ENCODE peak calls at places on chromosomes 2 and 18, in ten cellular contexts. Q is GM12865, T is hepatocyte, V is AG09319, M is lower lobe of right lung, S is astrocyte, G is thyroid gland, X is GM13977, D is MCF 10A, L is endothelial cell. N is an unnamed sample.

GRCh38 chr2:149331023-149331400 is 625 bp downstream of the LYPD6 start:
- DNase-seq in Q (no peak), T (peak; percentile 27), V (no peak), M (no peak), S (peak; percentile 0), G (no peak), X (no peak), D (no peak), L (no peak), N (no peak)

GRCh38 chr2:3246928-3247714 is 130.5 kb downstream of the EIPR1 start:
- DNase-seq in Q (no peak), T (peak; percentile 4), V (no peak), M (no peak), S (no peak), G (no peak), X (no peak), D (no peak), L (no peak), N (no peak)

GRCh38 chr18:59902993-59903610 is 3.3 kb downstream of the PMAIP1 start:
- DNase-seq in Q (peak; percentile 24), T (no peak), V (no peak), M (no peak), S (no peak), G (no peak), X (no peak), D (no peak), L (no peak), N (no peak)

GRCh38 chr2:195520671-195521155 is 136.3 kb upstream of the SLC39A10 start:
- DNase-seq in Q (no peak), T (peak; percentile 41), V (peak; percentile 29), M (no peak), S (peak; percentile 97), G (no peak), X (no peak), D (peak; percentile 64), L (no peak), N (peak; percentile 94)

GRCh38 chr18:6203791-6204190 is 210.9 kb downstream of the L3MBTL4 start:
- DNase-seq in Q (no peak), T (no peak), V (no peak), M (no peak), S (no peak), G (peak; percentile 58), X (no peak), D (no peak), L (no peak), N (no peak)

GRCh38 chr2:197286805-197287595 is 23.6 kb downstream of the ANKRD44 start:
- DNase-seq in Q (peak; percentile 80), T (peak; percentile 64), V (peak; percentile 54), M (no peak), S (peak; percentile 93), G (peak; percentile 55), X (peak; percentile 55), D (peak; percentile 85), L (no peak), N (peak; percentile 92)

GRCh38 chr2:149587220-149587949 is at the start of gene MMADHC:
- DNase-seq in Q (peak; percentile 98), T (peak; percentile 98), V (peak; percentile 91), M (peak; percentile 97), S (peak; percentile 92), G (peak; percentile 97), X (peak; percentile 77), D (peak; percentile 95), L (peak; percentile 90), N (peak; percentile 94)

GRCh38 chr2:128303911-128304310 is 14.8 kb downstream of the HS6ST1 start:
- DNase-seq in Q (no peak), T (no peak), V (no peak), M (no peak), S (no peak), G (no peak), X (no peak), D (no peak), L (no peak), N (no peak)

GRCh38 chr18:45222200-45222599 is 393.1 kb upstream of the SLC14A2 start:
- DNase-seq in Q (no peak), T (no peak), V (no peak), M (no peak), S (peak; percentile 14), G (no peak), X (no peak), D (no peak), L (no peak), N (no peak)

GRCh38 chr18:78973357-78974083 is 6.1 kb upstream of the SALL3 start:
- DNase-seq in Q (no peak), T (no peak), V (no peak), M (no peak), S (no peak), G (no peak), X (no peak), D (no peak), L (no peak), N (no peak)

GRCh38 chr2:73984922-73985317 is 210 bp downstream of the TET3 start:
- DNase-seq in Q (no peak), T (peak; percentile 78), V (no peak), M (peak; percentile 74), S (no peak), G (peak; percentile 65), X (peak; percentile 74), D (no peak), L (peak; percentile 56), N (no peak)

GRCh38 chr2:173990970-173991819 is 26.0 kb upstream of the SP3 start:
- DNase-seq in Q (peak; percentile 85), T (peak; percentile 67), V (peak; percentile 63), M (no peak), S (no peak), G (peak; percentile 89), X (no peak), D (peak; percentile 75), L (no peak), N (peak; percentile 41)

GRCh38 chr18:13308369-13308768 is 89.8 kb downstream of the LDLRAD4 start:
- DNase-seq in Q (no peak), T (no peak), V (no peak), M (no peak), S (no peak), G (no peak), X (no peak), D (no peak), L (no peak), N (no peak)

GRCh38 chr2:237601453-237602116 is 11.1 kb upstream of the RAB17 start:
- DNase-seq in Q (no peak), T (peak; percentile 56), V (no peak), M (no peak), S (no peak), G (no peak), X (no peak), D (no peak), L (no peak), N (no peak)

GRCh38 chr2:232485333-232485756 is 2.3 kb downstream of the ECEL1 start:
- DNase-seq in Q (no peak), T (no peak), V (no peak), M (peak; percentile 23), S (no peak), G (no peak), X (no peak), D (no peak), L (no peak), N (no peak)

GRCh38 chr2:135875491-135876065 is 665 bp downstream of the MCM6 start:
- DNase-seq in Q (peak; percentile 77), T (peak; percentile 69), V (peak; percentile 12), M (peak; percentile 77), S (peak; percentile 46), G (peak; percentile 64), X (peak; percentile 75), D (peak; percentile 53), L (peak; percentile 38), N (peak; percentile 49)

GRCh38 chr2:135874966-135875365 is 1.3 kb downstream of the MCM6 start:
- DNase-seq in Q (no peak), T (no peak), V (no peak), M (no peak), S (no peak), G (no peak), X (no peak), D (no peak), L (no peak), N (no peak)

GRCh38 chr2:135870571-135870970 is 5.7 kb downstream of the MCM6 start:
- DNase-seq in Q (peak; percentile 28), T (no peak), V (no peak), M (no peak), S (no peak), G (no peak), X (peak; percentile 24), D (no peak), L (no peak), N (no peak)

GRCh38 chr2:135876066-135876711 is at the start of gene MCM6:
- DNase-seq in Q (peak; percentile 100), T (peak; percentile 99), V (peak; percentile 97), M (peak; percentile 98), S (peak; percentile 96), G (peak; percentile 97), X (peak; percentile 97), D (peak; percentile 99), L (peak; percentile 95), N (peak; percentile 99)
- TF ChIP-seq CTCF in Q (no peak), T (no peak), V (no peak), M (peak; percentile 26), S (no peak), G (no peak), X (no peak), D (no peak), L (no peak), N (peak; percentile 33)

GRCh38 chr2:229627728-229628127 is 86.6 kb downstream of the DNER start:
- DNase-seq in Q (no peak), T (no peak), V (no peak), M (no peak), S (no peak), G (no peak), X (no peak), D (peak; percentile 27), L (no peak), N (no peak)

GRCh38 chr2:229634574-229635185 is 79.7 kb downstream of the DNER start:
- DNase-seq in Q (no peak), T (no peak), V (no peak), M (no peak), S (no peak), G (no peak), X (no peak), D (no peak), L (no peak), N (no peak)

GRCh38 chr2:229633546-229633945 is 80.8 kb downstream of the DNER start:
- DNase-seq in Q (no peak), T (no peak), V (no peak), M (no peak), S (no peak), G (no peak), X (no peak), D (no peak), L (no peak), N (no peak)

GRCh38 chr2:229629039-229629438 is 85.3 kb downstream of the DNER start:
- DNase-seq in Q (no peak), T (no peak), V (no peak), M (no peak), S (no peak), G (no peak), X (no peak), D (no peak), L (no peak), N (no peak)
- TF ChIP-seq CTCF in Q (no peak), T (no peak), V (no peak), M (no peak), S (no peak), G (no peak), X (no peak), D (no peak), L (no peak), N (no peak)

GRCh38 chr2:240640939-240641338 is 15.7 kb downstream of the GPR35 start:
- DNase-seq in Q (no peak), T (peak; percentile 76), V (no peak), M (no peak), S (no peak), G (peak; percentile 29), X (no peak), D (no peak), L (no peak), N (no peak)
- TF ChIP-seq CTCF in Q (peak; percentile 10), T (peak; percentile 53), V (peak; percentile 32), M (peak; percentile 37), S (no peak), G (no peak), X (peak; percentile 18), D (no peak), L (no peak), N (peak; percentile 39)

GRCh38 chr2:241217320-241218031 is 29.0 kb downstream of the ANO7 start:
- DNase-seq in Q (peak; percentile 79), T (peak; percentile 86), V (no peak), M (peak; percentile 83), S (peak; percentile 66), G (peak; percentile 88), X (peak; percentile 91), D (no peak), L (peak; percentile 66), N (peak; percentile 43)
- TF ChIP-seq CTCF in Q (no peak), T (peak; percentile 6), V (no peak), M (no peak), S (no peak), G (no peak), X (no peak), D (no peak), L (no peak), N (no peak)

N was measured in HFFc6.